ENCODE peak calls at places on chromosomes 3 and 15, in seven cellular contexts. N is neuronal stem cell, H is H1, T is IMR-90, F is mesenchymal stem cell, Q is mesendoderm, V is trophoblast cell. Z is an unnamed sample.

GRCh38 chr3:131386429-131386926 is 4.9 kb downstream of the NUDT16 start:
- DNase-seq in N (no peak), H (no peak), T (no peak), F (peak; percentile 42), Q (peak; percentile 25), V (peak; percentile 7), Z (no peak)

GRCh38 chr3:32467333-32468070 is 35.1 kb downstream of the CMTM6 start:
- DNase-seq in N (peak; percentile 73), H (no peak), T (peak; percentile 52), F (peak; percentile 52), Q (peak; percentile 74), V (peak; percentile 91), Z (peak; percentile 79)

GRCh38 chr15:58525926-58526538 is 94.2 kb downstream of the LIPC start:
- DNase-seq in N (no peak), H (no peak), T (no peak), F (no peak), Q (no peak), V (no peak), Z (no peak)

GRCh38 chr15:89627256-89627970 is 27.9 kb downstream of the KIF7 start:
- DNase-seq in N (no peak), H (no peak), T (no peak), F (no peak), Q (no peak), V (no peak), Z (no peak)

GRCh38 chr3:193780810-193781472 is 187.9 kb downstream of the OPA1 start:
- DNase-seq in N (peak; percentile 70), H (peak; percentile 50), T (peak; percentile 54), F (peak; percentile 79), Q (peak; percentile 93), V (peak; percentile 94), Z (peak; percentile 75)

GRCh38 chr3:128483657-128484403 is 9.2 kb downstream of the GATA2 start:
- DNase-seq in N (no peak), H (no peak), T (no peak), F (peak; percentile 31), Q (peak; percentile 46), V (no peak), Z (peak; percentile 64)

GRCh38 chr3:128413003-128413370 is 53.7 kb downstream of the DNAJB8 start:
- DNase-seq in N (no peak), H (no peak), T (no peak), F (no peak), Q (no peak), V (no peak), Z (peak; percentile 63)

GRCh38 chr15:48522123-48522522 is 123.4 kb downstream of the FBN1 start:
- DNase-seq in N (no peak), H (no peak), T (no peak), F (no peak), Q (no peak), V (no peak), Z (no peak)

GRCh38 chr3:133937061-133937686 is 41.5 kb upstream of the RAB6B start:
- DNase-seq in N (no peak), H (no peak), T (no peak), F (no peak), Q (no peak), V (no peak), Z (peak; percentile 22)

GRCh38 chr15:83993591-83993990 is 242.0 kb upstream of the GOLGA6L4 start:
- DNase-seq in N (no peak), H (no peak), T (no peak), F (no peak), Q (peak; percentile 21), V (no peak), Z (no peak)

GRCh38 chr3:58175429-58176184 is 35.2 kb downstream of the DNASE1L3 start:
- DNase-seq in N (no peak), H (no peak), T (peak; percentile 46), F (peak; percentile 37), Q (peak; percentile 73), V (peak; percentile 60), Z (no peak)

GRCh38 chr3:186772886-186773417 is 10.4 kb upstream of the EIF4A2 start:
- DNase-seq in N (no peak), H (no peak), T (no peak), F (no peak), Q (no peak), V (peak; percentile 89), Z (peak; percentile 78)

GRCh38 chr3:30954431-30954830 is 60.0 kb upstream of the GADL1 start:
- DNase-seq in N (no peak), H (no peak), T (no peak), F (no peak), Q (no peak), V (no peak), Z (no peak)

GRCh38 chr3:55795736-55796135 is 308.6 kb upstream of the WNT5A start:
- DNase-seq in N (no peak), H (no peak), T (peak; percentile 4), F (no peak), Q (no peak), V (no peak), Z (no peak)

GRCh38 chr3:190322604-190323240 is 476 bp upstream of the CLDN1 start:
- DNase-seq in N (no peak), H (no peak), T (no peak), F (peak; percentile 43), Q (no peak), V (no peak), Z (no peak)

GRCh38 chr15:39022532-39023305 is 458.1 kb upstream of the RASGRP1 start:
- DNase-seq in N (no peak), H (no peak), T (no peak), F (no peak), Q (no peak), V (no peak), Z (no peak)

GRCh38 chr3:148202386-148202785 is 495.3 kb upstream of the AGTR1 start:
- DNase-seq in N (no peak), H (no peak), T (no peak), F (no peak), Q (peak; percentile 38), V (no peak), Z (no peak)

GRCh38 chr3:115111632-115112031 is 35.5 kb downstream of the ZBTB20 start:
- DNase-seq in N (no peak), H (no peak), T (no peak), F (no peak), Q (no peak), V (no peak), Z (no peak)

GRCh38 chr3:139101396-139101795 is 56.7 kb upstream of the PRR23C start:
- DNase-seq in N (no peak), H (no peak), T (no peak), F (no peak), Q (no peak), V (no peak), Z (peak; percentile 15)

GRCh38 chr3:56324473-56324872 is 143.8 kb downstream of the ERC2 start:
- DNase-seq in N (no peak), H (no peak), T (no peak), F (no peak), Q (no peak), V (no peak), Z (no peak)

GRCh38 chr15:29785068-29785467 is 37.2 kb downstream of the TJP1 start:
- DNase-seq in N (no peak), H (no peak), T (no peak), F (peak; percentile 51), Q (no peak), V (no peak), Z (no peak)

GRCh38 chr3:160279657-160280056 is 54.4 kb downstream of the C3orf80 start:
- DNase-seq in N (no peak), H (no peak), T (no peak), F (no peak), Q (peak; percentile 30), V (no peak), Z (no peak)

GRCh38 chr3:57224856-57225255 is 2.7 kb upstream of the APPL1 start:
- DNase-seq in N (no peak), H (no peak), T (peak; percentile 6), F (no peak), Q (no peak), V (no peak), Z (no peak)

GRCh38 chr15:88284441-88285106 is 28.0 kb upstream of the NTRK3 start:
- DNase-seq in N (no peak), H (no peak), T (no peak), F (no peak), Q (peak; percentile 13), V (no peak), Z (no peak)

GRCh38 chr3:170178631-170179030 is 2.9 kb downstream of the PHC3 start:
- DNase-seq in N (no peak), H (no peak), T (no peak), F (no peak), Q (no peak), V (peak; percentile 43), Z (no peak)

GRCh38 chr15:51970132-51970817 is 1.3 kb downstream of the LEO1 start:
- DNase-seq in N (no peak), H (no peak), T (no peak), F (peak; percentile 13), Q (no peak), V (no peak), Z (no peak)

GRCh38 chr15:51971353-51972133 is at the start of gene LEO1:
- DNase-seq in N (peak; percentile 96), H (peak; percentile 81), T (peak; percentile 98), F (peak; percentile 99), Q (peak; percentile 99), V (peak; percentile 99), Z (peak; percentile 94)

GRCh38 chr15:51967583-51967982 is 4.0 kb downstream of the LEO1 start:
- DNase-seq in N (no peak), H (no peak), T (no peak), F (no peak), Q (no peak), V (no peak), Z (no peak)

GRCh38 chr15:51970981-51971352 is 611 bp downstream of the LEO1 start:
- DNase-seq in N (no peak), H (no peak), T (no peak), F (no peak), Q (no peak), V (no peak), Z (no peak)

GRCh38 chr15:51969728-51970127 is 1.9 kb downstream of the LEO1 start:
- DNase-seq in N (no peak), H (no peak), T (peak; percentile 23), F (peak; percentile 50), Q (no peak), V (no peak), Z (no peak)
- H3K4ac ChIP-seq in N (no peak overlapping the region), H (no peak overlapping the region), T (no peak overlapping the region), F (no peak overlapping the region), Q (no peak overlapping the region), V (no peak overlapping the region), Z (no peak overlapping the region)

GRCh38 chr3:172129534-172129867 is 90.1 kb downstream of the FNDC3B start:
- DNase-seq in N (no peak), H (no peak), T (no peak), F (peak; percentile 93), Q (no peak), V (no peak), Z (no peak)
- H3K4ac ChIP-seq in N (no peak overlapping the region), H (no peak overlapping the region), T (no peak overlapping the region), F (no peak overlapping the region), Q (no peak overlapping the region), V (no peak overlapping the region), Z (no peak overlapping the region)

DNA sequence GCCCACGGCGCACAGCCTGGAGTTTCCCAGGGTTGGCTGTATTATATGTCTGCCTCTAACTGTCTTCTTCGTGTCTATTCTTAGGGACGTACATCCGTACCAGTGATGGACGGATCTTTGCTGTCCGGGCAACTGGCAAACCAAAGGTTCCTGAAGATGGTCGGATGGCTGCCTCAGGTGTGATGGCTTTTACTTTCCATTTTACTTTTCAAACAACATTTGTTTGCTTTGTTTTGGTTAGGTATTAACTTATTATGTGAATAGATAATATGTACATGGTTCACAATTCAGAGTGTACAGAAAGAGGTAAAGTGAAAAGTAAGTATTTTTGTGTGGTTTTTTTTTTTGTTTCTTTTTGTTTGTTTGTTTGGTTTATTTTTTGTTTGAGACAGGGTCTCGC is 11.1 kb upstream of the TEX264 start:
- DNase-seq in N (no peak), H (no peak), T (no peak), F (no peak), Q (no peak), V (no peak), Z (no peak)
- H3K4ac ChIP-seq in N (no peak overlapping the region), H (no peak overlapping the region), T (no peak overlapping the region), F (no peak overlapping the region), Q (no peak overlapping the region), V (no peak overlapping the region), Z (no peak overlapping the region)

GRCh38 chr3:42657675-42658074 is 4.2 kb downstream of the ZBTB47 start:
- DNase-seq in N (no peak), H (no peak), T (no peak), F (no peak), Q (no peak), V (no peak), Z (no peak)
- H3K4ac ChIP-seq in N (no peak overlapping the region), H (no peak overlapping the region), T (no peak overlapping the region), F (no peak overlapping the region), Q (no peak overlapping the region), V (no peak overlapping the region), Z (no peak overlapping the region)